ENCODE peak calls at places on chromosomes 6 and 20, in ten cellular contexts. One of them, this sample, is unnamed.

GRCh38 chr6:56528412-56528841 is 114.3 kb downstream of the DST start:
- DNase-seq in glutamatergic neuron: no peak
- DNase-seq in A549: no peak
- DNase-seq in neural progenitor cell: no peak
- DNase-seq in right lobe of liver: no peak
- DNase-seq in left ventricle myocardium inferior: no peak
- DNase-seq in upper lobe of right lung: no peak
- DNase-seq in brain microvascular endothelial cell: peak; percentile 96
- DNase-seq in choroid plexus epithelial cell: peak; percentile 92
- DNase-seq in type B pancreatic cell: no peak
- DNase-seq in this sample: no peak

GRCh38 chr20:59123677-59124060 is 40.0 kb upstream of the ZNF831 start:
- DNase-seq in right lobe of liver: no peak
- DNase-seq in glutamatergic neuron: no peak
- DNase-seq in left ventricle myocardium inferior: no peak
- DNase-seq in A549: no peak
- DNase-seq in upper lobe of right lung: no peak
- DNase-seq in type B pancreatic cell: no peak
- DNase-seq in choroid plexus epithelial cell: no peak
- DNase-seq in brain microvascular endothelial cell: no peak
- DNase-seq in neural progenitor cell: no peak
- DNase-seq in this sample: no peak

GRCh38 chr6:97401533-97401932 is 118.5 kb upstream of the MMS22L start:
- DNase-seq in brain microvascular endothelial cell: peak; percentile 7
- DNase-seq in choroid plexus epithelial cell: peak; percentile 31
- DNase-seq in left ventricle myocardium inferior: no peak
- DNase-seq in upper lobe of right lung: no peak
- DNase-seq in type B pancreatic cell: no peak
- DNase-seq in glutamatergic neuron: no peak
- DNase-seq in right lobe of liver: no peak
- DNase-seq in A549: no peak
- DNase-seq in neural progenitor cell: no peak
- DNase-seq in this sample: no peak

GRCh38 chr6:89034586-89035251 is 45.8 kb upstream of the PNRC1 start:
- DNase-seq in choroid plexus epithelial cell: peak; percentile 88
- DNase-seq in glutamatergic neuron: no peak
- DNase-seq in right lobe of liver: no peak
- DNase-seq in left ventricle myocardium inferior: peak; percentile 23
- DNase-seq in A549: peak; percentile 54
- DNase-seq in brain microvascular endothelial cell: no peak
- DNase-seq in neural progenitor cell: peak; percentile 20
- DNase-seq in type B pancreatic cell: no peak
- DNase-seq in upper lobe of right lung: no peak
- DNase-seq in this sample: no peak

GRCh38 chr6:17703256-17703694 is 3.5 kb downstream of the NUP153 start:
- DNase-seq in A549: peak; percentile 39
- DNase-seq in right lobe of liver: peak; percentile 61
- DNase-seq in upper lobe of right lung: no peak
- DNase-seq in glutamatergic neuron: no peak
- DNase-seq in left ventricle myocardium inferior: no peak
- DNase-seq in neural progenitor cell: no peak
- DNase-seq in type B pancreatic cell: no peak
- DNase-seq in choroid plexus epithelial cell: peak; percentile 74
- DNase-seq in brain microvascular endothelial cell: peak; percentile 42
- DNase-seq in this sample: no peak

GRCh38 chr6:169841251-169841650 is 89.8 kb downstream of the ERMARD start:
- DNase-seq in upper lobe of right lung: peak; percentile 41
- DNase-seq in glutamatergic neuron: no peak
- DNase-seq in left ventricle myocardium inferior: no peak
- DNase-seq in type B pancreatic cell: no peak
- DNase-seq in right lobe of liver: no peak
- DNase-seq in brain microvascular endothelial cell: no peak
- DNase-seq in neural progenitor cell: no peak
- DNase-seq in choroid plexus epithelial cell: no peak
- DNase-seq in A549: no peak
- DNase-seq in this sample: no peak

GRCh38 chr6:56865081-56865875 is 89.6 kb upstream of the BEND6 start:
- DNase-seq in glutamatergic neuron: no peak
- DNase-seq in right lobe of liver: no peak
- DNase-seq in upper lobe of right lung: no peak
- DNase-seq in type B pancreatic cell: no peak
- DNase-seq in brain microvascular endothelial cell: no peak
- DNase-seq in choroid plexus epithelial cell: no peak
- DNase-seq in A549: no peak
- DNase-seq in left ventricle myocardium inferior: no peak
- DNase-seq in neural progenitor cell: no peak
- DNase-seq in this sample: no peak

GRCh38 chr6:111377558-111378120 is 105.4 kb downstream of the REV3L start:
- DNase-seq in type B pancreatic cell: no peak
- DNase-seq in left ventricle myocardium inferior: no peak
- DNase-seq in right lobe of liver: no peak
- DNase-seq in upper lobe of right lung: no peak
- DNase-seq in glutamatergic neuron: no peak
- DNase-seq in choroid plexus epithelial cell: peak; percentile 58
- DNase-seq in brain microvascular endothelial cell: no peak
- DNase-seq in neural progenitor cell: no peak
- DNase-seq in A549: no peak
- DNase-seq in this sample: no peak

GRCh38 chr6:138404666-138405337 is 779 bp downstream of the HEBP2 start:
- DNase-seq in left ventricle myocardium inferior: peak; percentile 29
- DNase-seq in neural progenitor cell: no peak
- DNase-seq in right lobe of liver: peak; percentile 63
- DNase-seq in glutamatergic neuron: peak; percentile 26
- DNase-seq in type B pancreatic cell: no peak
- DNase-seq in A549: no peak
- DNase-seq in brain microvascular endothelial cell: no peak
- DNase-seq in upper lobe of right lung: peak; percentile 70
- DNase-seq in choroid plexus epithelial cell: peak; percentile 22
- DNase-seq in this sample: no peak

GRCh38 chr6:138403801-138404665 is at the start of gene HEBP2:
- DNase-seq in upper lobe of right lung: peak; percentile 98
- DNase-seq in neural progenitor cell: peak; percentile 98
- DNase-seq in right lobe of liver: peak; percentile 99
- DNase-seq in choroid plexus epithelial cell: peak; percentile 70
- DNase-seq in glutamatergic neuron: peak; percentile 98
- DNase-seq in A549: peak; percentile 90
- DNase-seq in brain microvascular endothelial cell: peak; percentile 72
- DNase-seq in left ventricle myocardium inferior: peak; percentile 96
- DNase-seq in type B pancreatic cell: peak; percentile 95
- DNase-seq in this sample: peak; percentile 98

GRCh38 chr6:138405816-138406403 is 1.9 kb downstream of the HEBP2 start:
- DNase-seq in left ventricle myocardium inferior: no peak
- DNase-seq in choroid plexus epithelial cell: no peak
- DNase-seq in A549: no peak
- DNase-seq in upper lobe of right lung: no peak
- DNase-seq in right lobe of liver: no peak
- DNase-seq in neural progenitor cell: no peak
- DNase-seq in brain microvascular endothelial cell: no peak
- DNase-seq in type B pancreatic cell: no peak
- DNase-seq in glutamatergic neuron: no peak
- DNase-seq in this sample: no peak

GRCh38 chr6:138403324-138403800 is 661 bp upstream of the HEBP2 start:
- DNase-seq in left ventricle myocardium inferior: peak; percentile 44
- DNase-seq in upper lobe of right lung: peak; percentile 77
- DNase-seq in neural progenitor cell: peak; percentile 47
- DNase-seq in glutamatergic neuron: peak; percentile 62
- DNase-seq in A549: peak; percentile 18
- DNase-seq in type B pancreatic cell: no peak
- DNase-seq in right lobe of liver: peak; percentile 64
- DNase-seq in choroid plexus epithelial cell: peak; percentile 18
- DNase-seq in brain microvascular endothelial cell: no peak
- DNase-seq in this sample: peak; percentile 37

DNA sequence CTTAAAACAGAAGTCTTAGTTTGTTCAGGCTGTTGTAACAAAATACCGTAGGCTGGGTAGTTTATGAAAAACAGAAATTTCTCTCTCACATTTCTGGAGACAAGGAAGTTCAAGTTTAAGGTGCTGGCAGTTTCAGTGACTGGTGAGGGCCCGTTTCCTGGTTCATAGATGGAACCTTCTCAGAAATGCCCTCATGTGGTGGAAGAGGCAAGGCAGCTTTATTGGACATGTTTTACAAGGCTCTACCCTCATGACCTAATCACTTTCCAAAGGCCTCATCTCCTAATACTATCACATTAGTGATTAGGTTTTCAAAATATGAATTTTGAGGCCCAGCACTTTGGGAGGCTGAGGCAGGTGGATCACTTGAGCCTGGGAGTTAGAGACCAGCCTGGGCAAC is 2.4 kb downstream of the HEBP2 start:
- DNase-seq in neural progenitor cell: no peak
- DNase-seq in right lobe of liver: no peak
- DNase-seq in glutamatergic neuron: no peak
- DNase-seq in type B pancreatic cell: no peak
- DNase-seq in choroid plexus epithelial cell: no peak
- DNase-seq in upper lobe of right lung: no peak
- DNase-seq in brain microvascular endothelial cell: no peak
- DNase-seq in A549: peak; percentile 23
- DNase-seq in left ventricle myocardium inferior: no peak
- DNase-seq in this sample: no peak
- TF ChIP-seq CTCF in neural progenitor cell: no peak
- TF ChIP-seq CTCF in right lobe of liver: no peak
- TF ChIP-seq CTCF in glutamatergic neuron: no peak
- TF ChIP-seq CTCF in type B pancreatic cell: no peak
- TF ChIP-seq CTCF in choroid plexus epithelial cell: peak; percentile 16
- TF ChIP-seq CTCF in upper lobe of right lung: no peak
- TF ChIP-seq CTCF in brain microvascular endothelial cell: no peak
- TF ChIP-seq CTCF in A549: no peak
- TF ChIP-seq CTCF in left ventricle myocardium inferior: no peak
- TF ChIP-seq CTCF in this sample: no peak

DNA sequence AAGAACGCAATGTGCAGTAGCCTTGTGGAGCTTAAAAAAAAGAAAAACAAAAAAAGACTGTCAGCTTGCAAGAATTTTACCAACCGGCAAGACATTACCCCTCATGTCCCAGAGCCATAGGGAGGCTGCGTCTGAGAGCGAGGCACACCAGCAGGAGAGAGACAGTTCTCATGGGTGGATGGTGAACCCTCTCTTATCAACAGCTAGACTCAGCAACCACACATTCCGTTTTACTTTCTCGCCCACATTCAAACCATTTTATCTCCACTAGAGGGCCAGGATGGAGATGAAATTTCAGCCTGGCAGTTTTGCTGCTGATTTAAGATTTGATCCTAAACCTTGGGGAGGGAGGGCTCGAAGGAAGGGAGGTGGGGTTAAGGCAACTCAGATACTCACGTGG is 247.0 kb downstream of the ATXN1 start:
- DNase-seq in upper lobe of right lung: no peak
- DNase-seq in glutamatergic neuron: no peak
- DNase-seq in choroid plexus epithelial cell: peak; percentile 88
- DNase-seq in neural progenitor cell: peak; percentile 42
- DNase-seq in right lobe of liver: no peak
- DNase-seq in type B pancreatic cell: no peak
- DNase-seq in brain microvascular endothelial cell: peak; percentile 91
- DNase-seq in A549: peak; percentile 48
- DNase-seq in left ventricle myocardium inferior: no peak
- DNase-seq in this sample: no peak
- TF ChIP-seq CTCF in upper lobe of right lung: peak; percentile 40
- TF ChIP-seq CTCF in glutamatergic neuron: peak; percentile 71
- TF ChIP-seq CTCF in choroid plexus epithelial cell: peak; percentile 80
- TF ChIP-seq CTCF in neural progenitor cell: peak; percentile 58
- TF ChIP-seq CTCF in right lobe of liver: peak; percentile 44
- TF ChIP-seq CTCF in type B pancreatic cell: peak; percentile 74
- TF ChIP-seq CTCF in brain microvascular endothelial cell: peak; percentile 76
- TF ChIP-seq CTCF in A549: peak; percentile 39
- TF ChIP-seq CTCF in left ventricle myocardium inferior: peak; percentile 59
- TF ChIP-seq CTCF in this sample: peak; percentile 66

GRCh38 chr20:39674842-39675241 is 712.7 kb downstream of the DHX35 start:
- DNase-seq in glutamatergic neuron: no peak
- DNase-seq in right lobe of liver: no peak
- DNase-seq in choroid plexus epithelial cell: no peak
- DNase-seq in type B pancreatic cell: no peak
- DNase-seq in left ventricle myocardium inferior: no peak
- DNase-seq in A549: no peak
- DNase-seq in upper lobe of right lung: no peak
- DNase-seq in brain microvascular endothelial cell: no peak
- DNase-seq in neural progenitor cell: no peak
- DNase-seq in this sample: no peak

GRCh38 chr20:39676236-39676635 is 714.1 kb downstream of the DHX35 start:
- DNase-seq in type B pancreatic cell: no peak
- DNase-seq in left ventricle myocardium inferior: no peak
- DNase-seq in brain microvascular endothelial cell: no peak
- DNase-seq in upper lobe of right lung: no peak
- DNase-seq in choroid plexus epithelial cell: no peak
- DNase-seq in A549: no peak
- DNase-seq in right lobe of liver: no peak
- DNase-seq in neural progenitor cell: no peak
- DNase-seq in glutamatergic neuron: no peak
- DNase-seq in this sample: no peak

GRCh38 chr20:39670987-39671386 is 708.8 kb downstream of the DHX35 start:
- DNase-seq in glutamatergic neuron: no peak
- DNase-seq in neural progenitor cell: no peak
- DNase-seq in left ventricle myocardium inferior: no peak
- DNase-seq in upper lobe of right lung: no peak
- DNase-seq in brain microvascular endothelial cell: no peak
- DNase-seq in type B pancreatic cell: no peak
- DNase-seq in right lobe of liver: no peak
- DNase-seq in A549: no peak
- DNase-seq in choroid plexus epithelial cell: no peak
- DNase-seq in this sample: no peak

GRCh38 chr20:39676857-39677351 is 714.8 kb downstream of the DHX35 start:
- DNase-seq in neural progenitor cell: peak; percentile 18
- DNase-seq in glutamatergic neuron: no peak
- DNase-seq in type B pancreatic cell: no peak
- DNase-seq in brain microvascular endothelial cell: no peak
- DNase-seq in upper lobe of right lung: no peak
- DNase-seq in choroid plexus epithelial cell: no peak
- DNase-seq in right lobe of liver: no peak
- DNase-seq in left ventricle myocardium inferior: no peak
- DNase-seq in A549: peak; percentile 5
- DNase-seq in this sample: no peak
- TF ChIP-seq CTCF in neural progenitor cell: peak; percentile 49
- TF ChIP-seq CTCF in glutamatergic neuron: no peak
- TF ChIP-seq CTCF in type B pancreatic cell: peak; percentile 63
- TF ChIP-seq CTCF in brain microvascular endothelial cell: no peak
- TF ChIP-seq CTCF in upper lobe of right lung: peak; percentile 21
- TF ChIP-seq CTCF in choroid plexus epithelial cell: no peak
- TF ChIP-seq CTCF in right lobe of liver: peak; percentile 37
- TF ChIP-seq CTCF in left ventricle myocardium inferior: no peak
- TF ChIP-seq CTCF in A549: peak; percentile 11
- TF ChIP-seq CTCF in this sample: peak; percentile 24

GRCh38 chr6:87198496-87198895 is 43.1 kb downstream of the ZNF292 start:
- DNase-seq in left ventricle myocardium inferior: no peak
- DNase-seq in brain microvascular endothelial cell: no peak
- DNase-seq in A549: peak; percentile 4
- DNase-seq in upper lobe of right lung: no peak
- DNase-seq in neural progenitor cell: no peak
- DNase-seq in choroid plexus epithelial cell: peak; percentile 78
- DNase-seq in right lobe of liver: no peak
- DNase-seq in glutamatergic neuron: no peak
- DNase-seq in type B pancreatic cell: no peak
- DNase-seq in this sample: no peak

GRCh38 chr6:87200469-87201174 is 45.3 kb downstream of the ZNF292 start:
- DNase-seq in neural progenitor cell: no peak
- DNase-seq in left ventricle myocardium inferior: no peak
- DNase-seq in right lobe of liver: no peak
- DNase-seq in glutamatergic neuron: no peak
- DNase-seq in upper lobe of right lung: no peak
- DNase-seq in A549: no peak
- DNase-seq in brain microvascular endothelial cell: peak; percentile 25
- DNase-seq in choroid plexus epithelial cell: peak; percentile 87
- DNase-seq in type B pancreatic cell: no peak
- DNase-seq in this sample: no peak

GRCh38 chr6:87196275-87196842 is 41.0 kb downstream of the ZNF292 start:
- DNase-seq in glutamatergic neuron: no peak
- DNase-seq in upper lobe of right lung: no peak
- DNase-seq in choroid plexus epithelial cell: peak; percentile 8
- DNase-seq in brain microvascular endothelial cell: peak; percentile 7
- DNase-seq in type B pancreatic cell: no peak
- DNase-seq in right lobe of liver: no peak
- DNase-seq in neural progenitor cell: no peak
- DNase-seq in A549: peak; percentile 9
- DNase-seq in left ventricle myocardium inferior: no peak
- DNase-seq in this sample: no peak

GRCh38 chr6:87197547-87197946 is 42.2 kb downstream of the ZNF292 start:
- DNase-seq in right lobe of liver: no peak
- DNase-seq in left ventricle myocardium inferior: no peak
- DNase-seq in type B pancreatic cell: no peak
- DNase-seq in A549: no peak
- DNase-seq in neural progenitor cell: no peak
- DNase-seq in glutamatergic neuron: no peak
- DNase-seq in brain microvascular endothelial cell: no peak
- DNase-seq in upper lobe of right lung: no peak
- DNase-seq in choroid plexus epithelial cell: no peak
- DNase-seq in this sample: no peak

GRCh38 chr6:87199787-87200186 is 44.4 kb downstream of the ZNF292 start:
- DNase-seq in choroid plexus epithelial cell: no peak
- DNase-seq in brain microvascular endothelial cell: no peak
- DNase-seq in glutamatergic neuron: no peak
- DNase-seq in A549: no peak
- DNase-seq in neural progenitor cell: peak; percentile 25
- DNase-seq in upper lobe of right lung: no peak
- DNase-seq in right lobe of liver: no peak
- DNase-seq in left ventricle myocardium inferior: no peak
- DNase-seq in type B pancreatic cell: no peak
- DNase-seq in this sample: no peak
- TF ChIP-seq CTCF in choroid plexus epithelial cell: no peak
- TF ChIP-seq CTCF in brain microvascular endothelial cell: no peak
- TF ChIP-seq CTCF in glutamatergic neuron: no peak
- TF ChIP-seq CTCF in A549: no peak
- TF ChIP-seq CTCF in neural progenitor cell: no peak
- TF ChIP-seq CTCF in upper lobe of right lung: no peak
- TF ChIP-seq CTCF in right lobe of liver: no peak
- TF ChIP-seq CTCF in left ventricle myocardium inferior: no peak
- TF ChIP-seq CTCF in type B pancreatic cell: no peak
- TF ChIP-seq CTCF in this sample: no peak

This sample was measured in progenitor cell of endocrine pancreas.